ENCODE peak calls at places on chromosomes 6 and 20, in seven cellular contexts. J, L, M, Z, P, V and D are unnamed samples.

GRCh38 chr6:133207754-133208153 is 33.4 kb upstream of the EYA4 start:
- DNase-seq in L (no peak), P (no peak), J (no peak), V (no peak), Z (no peak), M (no peak), D (no peak)

GRCh38 chr6:75882734-75883133 is 133.7 kb downstream of the MYO6 start:
- DNase-seq in L (no peak), M (no peak), V (no peak), J (no peak), Z (no peak), P (no peak), D (no peak)

GRCh38 chr20:23273776-23274175 is 76.8 kb upstream of the NXT1 start:
- DNase-seq in Z (no peak), P (no peak), L (no peak), V (no peak), J (no peak), M (no peak), D (no peak)

GRCh38 chr20:50335105-50335504 is 144.5 kb downstream of the CEBPB start:
- DNase-seq in M (no peak), P (peak), L (peak), Z (no peak), J (peak), V (peak), D (peak)

GRCh38 chr6:134533991-134534390 is 216.1 kb upstream of the SGK1 start:
- DNase-seq in Z (no peak), V (no peak), J (no peak), M (no peak), P (no peak), L (no peak), D (no peak)

GRCh38 chr20:35611482-35611881 is 4.1 kb upstream of the SPAG4 start:
- DNase-seq in Z (peak), P (no peak), V (no peak), M (no peak), J (no peak), L (no peak), D (no peak)

GRCh38 chr6:14804444-14805210 is 441.2 kb upstream of the JARID2 start:
- DNase-seq in V (peak), M (no peak), P (no peak), Z (no peak), L (no peak), J (peak), D (no peak)

GRCh38 chr20:42483694-42484303 is 705.9 kb downstream of the PTPRT start:
- DNase-seq in V (peak), Z (no peak), L (peak), J (peak), M (peak), P (no peak), D (peak)

GRCh38 chr6:149445573-149445972 is 39.2 kb downstream of the ZC3H12D start:
- DNase-seq in L (peak), Z (no peak), M (no peak), V (no peak), J (no peak), P (no peak), D (no peak)

GRCh38 chr6:89970609-89971337 is 76.5 kb downstream of the GJA10 start:
- DNase-seq in J (peak), Z (no peak), P (peak), M (no peak), V (peak), L (peak), D (peak)

GRCh38 chr6:129073651-129074419 is 190.9 kb downstream of the LAMA2 start:
- DNase-seq in M (no peak), J (no peak), L (no peak), Z (no peak), V (no peak), P (no peak), D (no peak)

GRCh38 chr6:158042245-158042798 is 60.7 kb downstream of the SYNJ2 start:
- DNase-seq in L (peak), Z (no peak), J (peak), V (peak), M (no peak), P (peak), D (no peak)

GRCh38 chr6:4973972-4974885 is 29.6 kb downstream of the RPP40 start:
- DNase-seq in M (peak), J (no peak), L (no peak), Z (no peak), V (peak), P (no peak), D (no peak)

GRCh38 chr6:24477070-24477469 is 12.3 kb downstream of the GPLD1 start:
- DNase-seq in V (no peak), J (no peak), Z (no peak), P (no peak), L (no peak), M (no peak), D (no peak)

GRCh38 chr6:23841116-23841515 is 284.9 kb upstream of the NRSN1 start:
- DNase-seq in Z (no peak), J (no peak), M (no peak), V (no peak), L (no peak), P (no peak), D (no peak)

GRCh38 chr6:157173756-157174155 is 149.6 kb downstream of the TMEM242 start:
- DNase-seq in J (no peak), V (no peak), P (no peak), M (no peak), L (no peak), Z (no peak), D (no peak)

GRCh38 chr6:16959789-16960188 is 142.1 kb upstream of the STMND1 start:
- DNase-seq in P (no peak), Z (no peak), V (no peak), L (no peak), M (no peak), J (no peak), D (no peak)

GRCh38 chr20:57619053-57619831 is 984 bp downstream of the ZBP1 start:
- DNase-seq in J (no peak), M (peak), V (no peak), Z (peak), L (no peak), P (no peak), D (no peak)

GRCh38 chr20:38790210-38791053 is 15.1 kb upstream of the PPP1R16B start:
- DNase-seq in P (peak), V (peak), J (peak), M (no peak), Z (no peak), L (peak), D (no peak)
- TF ChIP-seq JUND in P (no peak), V (no peak), J (no peak), M (no peak), Z (no peak), L (no peak), D (no peak)

GRCh38 chr6:140987364-140988135 is 1145.2 kb upstream of the GJE1 start:
- DNase-seq in Z (no peak), V (no peak), P (no peak), L (no peak), J (no peak), M (no peak), D (no peak)
- TF ChIP-seq JUND in Z (no peak), V (no peak), P (no peak), L (no peak), J (no peak), M (no peak), D (no peak)

DNA sequence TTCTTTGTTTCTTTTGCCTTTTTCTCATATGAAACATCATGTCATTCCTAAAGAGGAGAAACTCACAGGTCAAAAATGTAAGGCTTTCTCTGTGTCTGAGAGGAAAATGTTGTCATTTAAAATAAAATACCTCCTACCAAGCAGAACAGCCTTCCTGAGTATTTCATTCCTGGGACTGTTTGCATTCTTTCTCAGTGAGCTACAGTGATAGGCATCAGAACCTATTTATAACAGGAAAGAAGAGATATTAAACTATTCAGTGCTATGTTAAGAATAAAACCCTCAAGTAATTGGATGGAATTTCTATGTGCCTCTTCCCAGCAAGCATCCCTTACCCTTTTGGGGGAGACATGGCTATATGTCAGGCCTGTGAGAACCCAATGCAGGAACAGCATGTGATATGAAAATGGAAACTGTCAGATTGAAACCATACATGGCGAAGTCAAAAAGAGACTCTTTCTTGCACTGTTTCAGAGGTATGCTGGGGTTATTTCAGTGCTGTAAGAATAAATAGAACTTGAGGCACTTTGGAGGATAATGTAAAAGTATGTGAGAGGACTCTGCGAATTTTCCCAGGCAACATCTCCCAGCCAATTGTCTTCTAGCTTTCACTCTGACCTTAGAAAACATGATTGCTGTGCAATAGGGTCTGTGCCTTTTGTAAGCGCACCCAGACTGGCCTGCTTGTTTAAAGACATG is 133.8 kb upstream of the CCN2 start:
- DNase-seq in V (no peak), M (no peak), J (no peak), P (no peak), L (no peak), Z (peak), D (peak)
- TF ChIP-seq JUND in V (peak), M (no peak), J (no peak), P (no peak), L (no peak), Z (no peak), D (no peak)

DNA sequence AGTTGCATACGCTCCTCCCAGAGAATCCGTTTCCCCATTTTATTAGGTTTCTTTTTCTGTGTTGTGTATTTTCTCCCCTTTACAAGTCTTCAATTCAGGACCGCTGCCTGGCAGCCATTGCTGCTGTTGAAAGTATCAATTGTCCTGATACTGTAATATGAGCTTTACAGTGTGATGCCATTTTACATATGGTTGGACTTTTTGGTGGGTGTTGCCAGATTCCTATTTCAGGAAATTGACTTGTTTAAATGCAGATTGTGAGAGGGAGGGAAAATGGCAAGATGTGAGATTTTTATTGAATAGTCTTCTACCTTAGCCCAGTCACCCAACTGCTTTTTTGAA is 1.2 kb downstream of the PANK2 start:
- DNase-seq in Z (no peak), J (peak), M (no peak), P (no peak), L (no peak), V (no peak), D (no peak)
- TF ChIP-seq JUND in Z (no peak), J (no peak), M (no peak), P (no peak), L (no peak), V (no peak), D (no peak)

DNA sequence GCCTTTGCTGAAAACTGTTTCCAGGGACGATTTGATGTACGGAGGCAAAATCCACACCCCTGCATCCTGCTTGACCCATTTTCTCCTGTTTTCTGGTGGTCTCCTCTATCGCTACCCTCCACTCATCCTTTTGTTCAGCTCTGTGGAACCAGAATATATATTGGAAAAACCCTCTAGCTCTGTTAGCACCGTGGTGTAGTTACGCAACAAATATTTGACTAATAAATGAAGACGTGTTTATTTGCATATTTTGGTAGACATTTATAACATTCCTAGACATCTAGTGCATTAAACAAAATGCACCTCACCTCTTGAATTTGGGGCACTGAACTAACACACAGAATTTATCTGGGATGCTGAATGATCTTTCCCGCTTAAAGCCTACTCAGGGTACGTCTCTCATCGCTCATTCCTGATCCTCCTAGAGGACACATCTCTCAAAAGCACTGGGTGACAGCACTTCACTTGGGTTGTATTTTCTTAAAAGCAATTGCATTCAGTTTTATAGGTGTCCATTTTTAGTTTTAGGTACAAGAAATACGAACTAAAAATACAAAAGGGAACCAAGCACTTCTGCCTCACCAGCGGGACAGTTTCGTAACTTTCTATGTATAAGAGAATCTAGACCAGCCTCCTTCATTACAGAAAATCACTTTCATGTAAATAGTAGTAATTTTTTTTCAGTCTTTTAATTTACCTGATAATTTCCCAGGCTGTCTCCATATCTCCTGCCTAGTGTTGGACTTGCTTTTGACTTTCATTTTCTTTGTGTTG is 59.2 kb downstream of the SNRNP48 start:
- DNase-seq in P (no peak), J (no peak), M (no peak), Z (peak), V (no peak), L (no peak), D (no peak)
- TF ChIP-seq JUND in P (no peak), J (no peak), M (no peak), Z (no peak), V (no peak), L (no peak), D (no peak)

GRCh38 chr6:10951675-10952282 is 64.9 kb downstream of the SYCP2L start:
- DNase-seq in M (no peak), V (peak), P (no peak), L (no peak), Z (no peak), J (peak), D (peak)
- TF ChIP-seq JUND in M (no peak), V (no peak), P (no peak), L (no peak), Z (no peak), J (no peak), D (no peak)